ENCODE peak calls at places on chromosomes 16 and 17, in seven cellular contexts. E, X, B, L, H, M and K are unnamed samples.

GRCh38 chr17:11644265-11645212 is 46.3 kb downstream of the DNAH9 start:
- DNase-seq in L (peak), X (peak), E (no peak), H (peak), B (no peak), M (peak), K (no peak)

GRCh38 chr16:23280483-23280967 is 21.6 kb upstream of the SCNN1B start:
- DNase-seq in H (no peak), E (no peak), X (no peak), L (no peak), M (no peak), B (no peak), K (no peak)

GRCh38 chr16:56337858-56338325 is 87.5 kb downstream of the AMFR start:
- DNase-seq in L (no peak), M (no peak), X (no peak), E (no peak), B (no peak), H (no peak), K (no peak)

GRCh38 chr17:30244853-30245385 is 9.4 kb upstream of the SLC6A4 start:
- DNase-seq in E (no peak), L (peak), H (no peak), B (peak), X (no peak), M (no peak), K (no peak)

GRCh38 chr17:77879896-77880280 is 78.6 kb upstream of the TNRC6C start:
- DNase-seq in X (no peak), H (no peak), M (no peak), L (no peak), E (no peak), B (no peak), K (no peak)

GRCh38 chr16:85399583-85400284 is 213.4 kb upstream of the GSE1 start:
- DNase-seq in H (no peak), M (no peak), L (no peak), X (no peak), E (no peak), B (no peak), K (no peak)

GRCh38 chr17:83203073-83203471 is 123.7 kb downstream of the METRNL start:
- DNase-seq in M (peak), X (no peak), E (no peak), L (peak), B (peak), H (no peak), K (no peak)

GRCh38 chr16:70576431-70577255 is 53.0 kb downstream of the SF3B3 start:
- DNase-seq in H (no peak), E (no peak), X (no peak), B (peak), L (peak), M (no peak), K (no peak)